ENCODE peak calls at places on chromosomes 16 and 17, in seven cellular contexts. Z is sigmoid colon, W is endodermal cell, N is brain microvascular endothelial cell, C is right lobe of liver, E is GM06990, O is body of pancreas. D is an unnamed sample. For H3K36me3, the result is how much of the 10 kb centered on the place peaks cover.

GRCh38 chr16:23950898-23951297 is 115.1 kb downstream of the PRKCB start:
- DNase-seq in Z (no peak), W (no peak), N (no peak), C (no peak), E (no peak), O (no peak), D (no peak)

GRCh38 chr16:74325331-74325730 is 28.7 kb downstream of the PSMD7 start:
- DNase-seq in Z (no peak), W (no peak), N (no peak), C (no peak), E (no peak), O (no peak), D (no peak)

GRCh38 chr16:2199095-2199494 is 2.7 kb upstream of the CASKIN1 start:
- DNase-seq in Z (no peak), W (no peak), N (no peak), C (no peak), E (no peak), O (no peak), D (no peak)

GRCh38 chr16:46899443-46900143 is 15.4 kb downstream of the GPT2 start:
- DNase-seq in Z (no peak), W (no peak), N (peak), C (no peak), E (no peak), O (no peak), D (no peak)

GRCh38 chr17:38528101-38528500 is 77.7 kb downstream of the SRCIN1 start:
- DNase-seq in Z (no peak), W (peak), N (no peak), C (no peak), E (no peak), O (no peak), D (no peak)

GRCh38 chr17:64357191-64357981 is 33.3 kb downstream of the PECAM1 start:
- DNase-seq in Z (peak), W (peak), N (peak), C (no peak), E (no peak), O (no peak), D (no peak)

GRCh38 chr17:8436169-8436932 is 667 bp downstream of the NDEL1 start:
- DNase-seq in Z (peak), W (peak), N (peak), C (peak), E (peak), O (peak), D (peak)

GRCh38 chr16:6903671-6904070 is 429.0 kb upstream of the RBFOX1 start:
- DNase-seq in Z (no peak), W (no peak), N (no peak), C (no peak), E (no peak), O (no peak), D (no peak)

GRCh38 chr17:48577330-48577945 is 712 bp downstream of the HOXB4 start:
- DNase-seq in Z (no peak), W (no peak), N (no peak), C (no peak), E (no peak), O (no peak), D (peak)

GRCh38 chr17:76643553-76644148 is at the start of gene ST6GALNAC1:
- DNase-seq in Z (peak), W (no peak), N (no peak), C (no peak), E (no peak), O (no peak), D (no peak)

GRCh38 chr17:45101883-45102811 is 30.2 kb downstream of the PLCD3 start:
- DNase-seq in Z (no peak), W (no peak), N (no peak), C (no peak), E (no peak), O (no peak), D (peak)

GRCh38 chr16:48366165-48367093 is 18.8 kb downstream of the SIAH1 start:
- DNase-seq in Z (peak), W (peak), N (peak), C (no peak), E (peak), O (peak), D (no peak)

GRCh38 chr17:71184716-71185115 is 936.1 kb upstream of the SOX9 start:
- DNase-seq in Z (peak), W (no peak), N (no peak), C (no peak), E (no peak), O (no peak), D (no peak)

GRCh38 chr17:40124279-40125141 is 2.7 kb downstream of the MSL1 start:
- DNase-seq in Z (no peak), W (peak), N (no peak), C (no peak), E (no peak), O (no peak), D (no peak)

GRCh38 chr17:45160505-45161287 is 979 bp upstream of the HEXIM2 start:
- DNase-seq in Z (peak), W (peak), N (peak), C (peak), E (no peak), O (peak), D (peak)

GRCh38 chr17:9371019-9371418 is 204.6 kb downstream of the STX8 start:
- DNase-seq in Z (no peak), W (no peak), N (peak), C (no peak), E (peak), O (no peak), D (no peak)

GRCh38 chr17:38403491-38403890 is 24.8 kb upstream of the ARHGAP23 start:
- DNase-seq in Z (no peak), W (peak), N (no peak), C (no peak), E (no peak), O (no peak), D (no peak)

GRCh38 chr16:79613009-79613408 is 12.5 kb upstream of the MAF start:
- DNase-seq in Z (no peak), W (no peak), N (no peak), C (no peak), E (no peak), O (no peak), D (no peak)

GRCh38 chr16:82784567-82784956 is 157.8 kb downstream of the CDH13 start:
- DNase-seq in Z (no peak), W (no peak), N (no peak), C (no peak), E (no peak), O (no peak), D (no peak)

GRCh38 chr17:80790021-80790765 is 201.4 kb upstream of the CHMP6 start:
- DNase-seq in Z (no peak), W (peak), N (peak), C (no peak), E (peak), O (no peak), D (no peak)

GRCh38 chr16:81804134-81804610 is 25.1 kb downstream of the PLCG2 start:
- DNase-seq in Z (no peak), W (no peak), N (no peak), C (no peak), E (no peak), O (no peak), D (no peak)

GRCh38 chr17:30483159-30483558 is 6.0 kb downstream of the GOSR1 start:
- DNase-seq in Z (no peak), W (no peak), N (no peak), C (no peak), E (no peak), O (no peak), D (no peak)

GRCh38 chr16:86630471-86630870 is 52.1 kb downstream of the FOXL1 start:
- DNase-seq in Z (no peak), W (no peak), N (no peak), C (no peak), E (no peak), O (no peak), D (no peak)

GRCh38 chr17:37359682-37360188 is 16.1 kb upstream of the C17orf78 start:
- DNase-seq in Z (peak), W (no peak), N (no peak), C (no peak), E (no peak), O (no peak), D (no peak)

GRCh38 chr17:49361129-49361901 is 735 bp downstream of the ZNF652 start:
- DNase-seq in Z (peak), W (peak), N (no peak), C (peak), E (peak), O (peak), D (peak)

GRCh38 chr16:22670551-22670970 is 143.4 kb upstream of the HS3ST2 start:
- DNase-seq in Z (peak), W (peak), N (no peak), C (no peak), E (peak), O (no peak), D (no peak)

GRCh38 chr17:35666967-35667552 is 64.4 kb upstream of the RASL10B start:
- DNase-seq in Z (no peak), W (no peak), N (peak), C (no peak), E (no peak), O (no peak), D (no peak)

GRCh38 chr17:48244121-48244711 is 136.7 kb downstream of the SNX11 start:
- DNase-seq in Z (no peak), W (peak), N (peak), C (no peak), E (no peak), O (no peak), D (no peak)

GRCh38 chr16:56742030-56742984 is 12.4 kb downstream of the NUP93 start:
- DNase-seq in Z (no peak), W (no peak), N (peak), C (no peak), E (no peak), O (no peak), D (no peak)

GRCh38 chr16:74521691-74522090 is 85.2 kb downstream of the GLG1 start:
- DNase-seq in Z (no peak), W (peak), N (peak), C (no peak), E (no peak), O (no peak), D (no peak)

GRCh38 chr17:27290916-27291598 is 2.9 kb upstream of the WSB1 start:
- DNase-seq in Z (no peak), W (no peak), N (no peak), C (no peak), E (no peak), O (no peak), D (no peak)

GRCh38 chr16:371729-372521 is 1.6 kb upstream of the MRPL28 start:
- DNase-seq in Z (peak), W (no peak), N (no peak), C (no peak), E (no peak), O (no peak), D (peak)

GRCh38 chr17:82536220-82537201 is 17.0 kb downstream of the FOXK2 start:
- DNase-seq in Z (peak), W (peak), N (peak), C (no peak), E (no peak), O (peak), D (no peak)

GRCh38 chr16:25007284-25007984 is 7.7 kb downstream of the ARHGAP17 start:
- DNase-seq in Z (no peak), W (no peak), N (peak), C (no peak), E (no peak), O (no peak), D (no peak)

GRCh38 chr16:15760129-15760528 is 96.7 kb downstream of the MYH11 start:
- DNase-seq in Z (no peak), W (no peak), N (no peak), C (no peak), E (no peak), O (no peak), D (no peak)

GRCh38 chr16:30768583-30769181 is 6.6 kb downstream of the RNF40 start:
- DNase-seq in Z (no peak), W (no peak), N (no peak), C (peak), E (no peak), O (no peak), D (peak)

GRCh38 chr16:30769379-30770089 is 7.4 kb downstream of the RNF40 start:
- DNase-seq in Z (no peak), W (no peak), N (no peak), C (peak), E (no peak), O (no peak), D (peak)

GRCh38 chr16:30773826-30774225 is 11.7 kb downstream of the RNF40 start:
- DNase-seq in Z (no peak), W (no peak), N (no peak), C (no peak), E (no peak), O (no peak), D (no peak)

GRCh38 chr16:30774367-30775130 is 12.4 kb downstream of the RNF40 start:
- DNase-seq in Z (no peak), W (peak), N (no peak), C (no peak), E (no peak), O (no peak), D (no peak)

DNA sequence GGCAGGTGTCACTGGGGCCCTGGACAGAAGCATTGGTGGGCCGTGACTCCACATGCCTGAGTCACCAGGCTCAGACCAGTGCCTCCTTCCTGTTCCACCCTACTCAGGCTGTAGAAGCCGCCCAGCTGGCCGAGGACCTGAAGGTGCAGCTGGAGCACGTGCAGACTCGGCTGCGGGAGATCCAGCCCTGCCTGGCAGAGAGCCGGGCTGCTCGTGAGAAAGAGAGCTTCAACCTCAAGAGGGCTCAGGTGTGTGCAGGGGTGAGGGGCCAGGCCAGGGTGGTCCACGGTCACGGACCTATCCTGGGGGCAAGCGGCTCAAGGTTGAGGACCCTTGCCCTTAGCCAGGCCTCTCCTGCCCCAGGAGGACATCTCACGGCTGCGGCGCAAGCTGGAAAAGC is 9.6 kb downstream of the RNF40 start:
- DNase-seq in Z (no peak), W (no peak), N (no peak), C (peak), E (no peak), O (no peak), D (peak)
- H3K36me3 ChIP-seq in Z (half or more), W (half or more), N (half or more), C (under half), E (under half), O (under half), D (under half)

GRCh38 chr17:58308985-58309917 is 19.3 kb downstream of the TSPOAP1 start:
- DNase-seq in Z (no peak), W (no peak), N (no peak), C (peak), E (no peak), O (no peak), D (no peak)

GRCh38 chr17:58306131-58306951 is 22.3 kb downstream of the TSPOAP1 start:
- DNase-seq in Z (peak), W (no peak), N (no peak), C (peak), E (no peak), O (no peak), D (peak)

GRCh38 chr17:58307468-58308172 is 21.0 kb downstream of the TSPOAP1 start:
- DNase-seq in Z (peak), W (peak), N (no peak), C (peak), E (no peak), O (no peak), D (no peak)

GRCh38 chr17:58309918-58310259 is 18.7 kb downstream of the TSPOAP1 start:
- DNase-seq in Z (no peak), W (no peak), N (no peak), C (peak), E (no peak), O (no peak), D (no peak)

GRCh38 chr17:58308173-58308984 is 20.2 kb downstream of the TSPOAP1 start:
- DNase-seq in Z (no peak), W (peak), N (no peak), C (peak), E (no peak), O (no peak), D (peak)
- TF ChIP-seq CTCF in Z (no peak), W (peak), N (peak), C (peak), E (peak), O (no peak), D (no peak)

GRCh38 chr17:79087428-79088143 is 13.0 kb downstream of the ENGASE start:
- DNase-seq in Z (peak), W (peak), N (peak), C (no peak), E (peak), O (peak), D (peak)
- H3K36me3 ChIP-seq in Z (under half), W (under half), N (under half), C (under half), E (under half), O (under half), D (under half)

GRCh38 chr16:89949756-89950155 is 1.2 kb downstream of the DEF8 start:
- DNase-seq in Z (no peak), W (no peak), N (no peak), C (no peak), E (no peak), O (no peak), D (no peak)

GRCh38 chr16:89949121-89949742 is 677 bp downstream of the DEF8 start:
- DNase-seq in Z (no peak), W (peak), N (no peak), C (no peak), E (no peak), O (no peak), D (no peak)

GRCh38 chr16:89944773-89945172 is 3.8 kb upstream of the DEF8 start:
- DNase-seq in Z (no peak), W (no peak), N (no peak), C (no peak), E (peak), O (no peak), D (no peak)

GRCh38 chr16:89946515-89946914 is 2.0 kb upstream of the DEF8 start:
- DNase-seq in Z (no peak), W (no peak), N (no peak), C (no peak), E (no peak), O (no peak), D (no peak)

DNA sequence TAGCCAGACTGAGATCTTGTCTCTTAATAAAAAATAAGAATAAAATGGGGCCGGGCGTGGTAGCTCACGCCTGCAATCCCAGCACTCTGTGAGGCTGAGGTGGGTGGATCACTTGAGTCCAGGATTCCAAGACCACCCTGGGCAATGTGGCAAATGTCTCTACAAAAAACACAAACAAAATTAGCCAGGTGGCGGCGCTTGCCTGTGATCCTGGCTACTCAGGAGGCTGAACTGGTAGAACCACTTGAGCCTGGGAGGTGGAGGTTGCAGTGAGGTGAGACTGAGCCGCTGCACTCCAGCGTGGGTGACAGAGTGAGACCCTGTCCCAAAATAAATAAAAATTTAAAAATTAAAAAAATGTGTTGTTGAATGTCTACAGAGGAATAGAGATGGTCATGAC is 2.9 kb upstream of the DEF8 start:
- DNase-seq in Z (no peak), W (peak), N (no peak), C (no peak), E (no peak), O (no peak), D (no peak)
- TF ChIP-seq CTCF in Z (no peak), W (peak), N (no peak), C (no peak), E (peak), O (no peak), D (no peak)

GRCh38 chr17:32483451-32484019 is 3.3 kb upstream of the CDK5R1 start:
- DNase-seq in Z (peak), W (peak), N (peak), C (no peak), E (peak), O (peak), D (peak)

GRCh38 chr17:32482568-32483320 is 4.0 kb upstream of the CDK5R1 start:
- DNase-seq in Z (peak), W (peak), N (no peak), C (no peak), E (no peak), O (no peak), D (peak)

GRCh38 chr17:32484041-32484461 is 2.7 kb upstream of the CDK5R1 start:
- DNase-seq in Z (no peak), W (peak), N (no peak), C (no peak), E (no peak), O (no peak), D (peak)

GRCh38 chr17:32479074-32479617 is 7.6 kb upstream of the CDK5R1 start:
- DNase-seq in Z (no peak), W (no peak), N (no peak), C (no peak), E (no peak), O (no peak), D (no peak)

GRCh38 chr17:32481193-32481592 is 5.6 kb upstream of the CDK5R1 start:
- DNase-seq in Z (peak), W (peak), N (no peak), C (no peak), E (no peak), O (no peak), D (peak)
- H3K36me3 ChIP-seq in Z (under half), W (half or more), N (half or more), C (under half), E (under half), O (under half), D (under half)

DNA sequence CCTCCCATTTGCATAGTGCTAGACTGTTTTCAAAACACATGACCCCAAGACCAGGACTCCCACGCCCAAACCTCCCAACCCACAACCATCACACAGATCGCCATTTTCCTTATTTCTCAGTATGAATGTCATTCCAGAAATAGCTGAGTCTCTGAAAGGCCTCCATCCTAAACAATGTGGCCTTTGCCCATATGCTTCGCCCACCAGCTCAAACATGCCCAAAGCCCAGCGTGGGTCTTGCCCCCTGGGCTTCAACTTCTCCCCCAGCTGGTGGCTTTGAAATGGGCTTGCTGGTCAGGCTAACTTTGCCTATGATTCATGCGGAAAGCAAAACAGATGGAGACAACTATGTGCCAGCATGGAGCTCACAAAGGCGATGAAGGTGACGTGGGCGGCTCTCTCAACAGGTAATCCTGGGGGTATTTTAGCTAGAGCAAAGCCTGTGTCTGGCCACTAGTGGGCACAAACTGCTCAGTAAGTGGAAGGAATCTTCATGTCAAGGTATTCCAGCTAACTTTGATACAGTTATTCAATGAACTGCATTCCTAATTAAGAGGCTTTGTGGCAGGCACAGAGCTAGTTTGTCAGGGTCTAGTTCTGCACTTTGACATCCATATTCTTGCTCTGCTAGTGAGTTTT is 17.1 kb downstream of the PMP22 start:
- DNase-seq in Z (no peak), W (peak), N (no peak), C (no peak), E (no peak), O (no peak), D (no peak)
- TF ChIP-seq CTCF in Z (no peak), W (peak), N (peak), C (peak), E (peak), O (no peak), D (peak)

D was measured in kidney.